ENCODE peak calls at places on chromosomes 7 and 10, in ten cellular contexts. N is posterior cingulate gyrus; B is adrenal gland; P is central memory CD4-positive, alpha-beta T cell; F is mucosa of gallbladder; X is activated naive CD4-positive, alpha-beta T cell treated with Interleukin-2 at 50 U/mL for 16 hours; J is heart left ventricle; W is endothelial cell; K is uterus; S is activated CD4-positive, alpha-beta T cell treated with anti-CD3 and anti-CD28 coated beads, Interleukin-2, amount 50 U/mL, for 48 hours. L is an unnamed sample.

GRCh38 chr7:151010002-151010306 is 14.3 kb downstream of the ATG9B start:
- DNase-seq in N (no peak), B (no peak), P (no peak), F (no peak), X (no peak), J (no peak), W (no peak), K (no peak), S (no peak), L (no peak)

GRCh38 chr7:134421998-134422397 is 36.9 kb downstream of the AKR1B1 start:
- DNase-seq in N (no peak), B (no peak), P (no peak), F (no peak), X (no peak), J (no peak), W (no peak), K (no peak), S (no peak), L (no peak)

GRCh38 chr10:86439544-86439943 is 72.9 kb upstream of the GRID1 start:
- DNase-seq in N (no peak), B (peak), P (no peak), F (peak), X (no peak), J (peak), W (no peak), K (peak), S (no peak), L (peak)

GRCh38 chr10:94042001-94042813 is 48.5 kb downstream of the PLCE1 start:
- DNase-seq in N (no peak), B (peak), P (no peak), F (no peak), X (no peak), J (no peak), W (no peak), K (no peak), S (no peak), L (peak)

GRCh38 chr10:80588506-80589020 is 50.9 kb downstream of the SH2D4B start:
- DNase-seq in N (no peak), B (no peak), P (no peak), F (no peak), X (no peak), J (no peak), W (no peak), K (no peak), S (no peak), L (no peak)

GRCh38 chr7:47093254-47093798 is 488.6 kb downstream of the TNS3 start:
- DNase-seq in N (no peak), B (no peak), P (no peak), F (no peak), X (no peak), J (no peak), W (no peak), K (no peak), S (no peak), L (peak)

GRCh38 chr7:4629287-4629905 is 52.7 kb upstream of the FOXK1 start:
- DNase-seq in N (no peak), B (no peak), P (no peak), F (no peak), X (no peak), J (no peak), W (no peak), K (no peak), S (no peak), L (no peak)

GRCh38 chr10:88478256-88478655 is 104.9 kb downstream of the RNLS start:
- DNase-seq in N (no peak), B (no peak), P (no peak), F (no peak), X (no peak), J (no peak), W (no peak), K (no peak), S (no peak), L (no peak)

GRCh38 chr7:71308105-71308504 is 176.2 kb downstream of the GALNT17 start:
- DNase-seq in N (peak), B (peak), P (no peak), F (peak), X (no peak), J (peak), W (no peak), K (peak), S (no peak), L (peak)

GRCh38 chr7:101075646-101076045 is 9.6 kb upstream of the TRIM56 start:
- DNase-seq in N (no peak), B (no peak), P (no peak), F (no peak), X (no peak), J (no peak), W (no peak), K (no peak), S (no peak), L (no peak)

GRCh38 chr10:71972746-71973695 is 8.8 kb downstream of the CHST3 start:
- DNase-seq in N (peak), B (no peak), P (no peak), F (no peak), X (no peak), J (no peak), W (no peak), K (no peak), S (no peak), L (no peak)

GRCh38 chr7:100007887-100008286 is 7.5 kb upstream of the ZKSCAN1 start:
- DNase-seq in N (no peak), B (no peak), P (no peak), F (no peak), X (no peak), J (no peak), W (no peak), K (no peak), S (no peak), L (no peak)

GRCh38 chr7:47482013-47482761 is 99.7 kb downstream of the TNS3 start:
- DNase-seq in N (no peak), B (peak), P (no peak), F (no peak), X (no peak), J (peak), W (no peak), K (no peak), S (peak), L (peak)

GRCh38 chr7:4239991-4240812 is 441.9 kb upstream of the FOXK1 start:
- DNase-seq in N (no peak), B (no peak), P (no peak), F (no peak), X (no peak), J (no peak), W (no peak), K (no peak), S (no peak), L (no peak)

GRCh38 chr10:69837261-69837660 is 35.6 kb downstream of the COL13A1 start:
- DNase-seq in N (no peak), B (no peak), P (no peak), F (no peak), X (no peak), J (no peak), W (no peak), K (no peak), S (no peak), L (no peak)

GRCh38 chr7:92404170-92404614 is 43.1 kb upstream of the GATAD1 start:
- DNase-seq in N (no peak), B (no peak), P (peak), F (no peak), X (peak), J (no peak), W (no peak), K (no peak), S (peak), L (peak)

GRCh38 chr10:47311900-47312662 is 10.2 kb upstream of the GDF2 start:
- DNase-seq in N (peak), B (peak), P (peak), F (peak), X (peak), J (peak), W (peak), K (peak), S (peak), L (peak)

GRCh38 chr10:63699785-63700184 is 178.6 kb downstream of the REEP3 start:
- DNase-seq in N (no peak), B (peak), P (no peak), F (no peak), X (no peak), J (peak), W (no peak), K (peak), S (no peak), L (peak)

GRCh38 chr7:20116869-20117268 is 100.3 kb downstream of the MACC1 start:
- DNase-seq in N (no peak), B (no peak), P (no peak), F (no peak), X (no peak), J (no peak), W (no peak), K (no peak), S (no peak), L (no peak)

GRCh38 chr10:42532996-42533395 is 105.4 kb downstream of the ZNF33B start:
- DNase-seq in N (no peak), B (no peak), P (no peak), F (no peak), X (no peak), J (no peak), W (no peak), K (no peak), S (no peak), L (no peak)

GRCh38 chr10:5779753-5780152 is 33.5 kb downstream of the GDI2 start:
- DNase-seq in N (no peak), B (no peak), P (no peak), F (no peak), X (no peak), J (no peak), W (no peak), K (no peak), S (no peak), L (no peak)

GRCh38 chr10:59704644-59705043 is 5.0 kb downstream of the SLC16A9 start:
- DNase-seq in N (no peak), B (no peak), P (no peak), F (no peak), X (no peak), J (no peak), W (no peak), K (no peak), S (no peak), L (peak)

L was measured in choroid plexus epithelial cell.